ENCODE peak calls at places on chromosomes 1 and 21, in eight cellular contexts. B is fibroblast of pulmonary artery, K is stomach, U is adipocyte, E is aorta, W is lower lobe of right lung, O is adrenal gland, Q is ovary. D is an unnamed sample.

GRCh38 chr1:230884646-230885045 is 16.3 kb upstream of the C1orf198 start:
- DNase-seq in B (no peak), K (no peak), U (no peak), E (no peak), W (no peak), O (no peak), Q (no peak), D (no peak)

GRCh38 chr1:54200519-54200997 is 591 bp downstream of the MRPL37 start:
- DNase-seq in B (no peak), K (no peak), U (peak), E (no peak), W (no peak), O (no peak), Q (no peak), D (peak)

GRCh38 chr1:89781494-89782126 is 39.2 kb upstream of the LRRC8D start:
- DNase-seq in B (peak), K (no peak), U (no peak), E (no peak), W (no peak), O (no peak), Q (no peak), D (no peak)

GRCh38 chr1:247286134-247286670 is 30.3 kb downstream of the VN1R5 start:
- DNase-seq in B (no peak), K (no peak), U (no peak), E (no peak), W (no peak), O (no peak), Q (no peak), D (no peak)

GRCh38 chr1:154906621-154907081 is 29.9 kb downstream of the PMVK start:
- DNase-seq in B (peak), K (peak), U (no peak), E (no peak), W (no peak), O (peak), Q (no peak), D (no peak)

GRCh38 chr21:34020005-34020847 is 53.2 kb upstream of the MRPS6 start:
- DNase-seq in B (no peak), K (no peak), U (no peak), E (no peak), W (no peak), O (peak), Q (no peak), D (peak)

GRCh38 chr1:58720680-58721079 is 20.8 kb upstream of the MYSM1 start:
- DNase-seq in B (no peak), K (no peak), U (no peak), E (no peak), W (no peak), O (no peak), Q (no peak), D (no peak)

GRCh38 chr1:55015123-55015522 is 16.4 kb downstream of the BSND start:
- DNase-seq in B (no peak), K (no peak), U (peak), E (peak), W (no peak), O (no peak), Q (no peak), D (no peak)

GRCh38 chr1:167460836-167461235 is 57.5 kb downstream of the CD247 start:
- DNase-seq in B (no peak), K (no peak), U (no peak), E (no peak), W (no peak), O (no peak), Q (no peak), D (no peak)

GRCh38 chr1:14780271-14780670 is 181.8 kb downstream of the KAZN start:
- DNase-seq in B (no peak), K (no peak), U (no peak), E (no peak), W (no peak), O (no peak), Q (peak), D (no peak)

GRCh38 chr1:32195972-32196823 is 4.2 kb upstream of the CCDC28B start:
- DNase-seq in B (peak), K (no peak), U (no peak), E (no peak), W (no peak), O (peak), Q (no peak), D (peak)

GRCh38 chr1:180937624-180938225 is 25.0 kb downstream of the KIAA1614 start:
- DNase-seq in B (no peak), K (no peak), U (no peak), E (no peak), W (no peak), O (no peak), Q (no peak), D (no peak)

GRCh38 chr1:94792876-94793605 is 27.1 kb upstream of the SLC44A3 start:
- DNase-seq in B (peak), K (no peak), U (peak), E (no peak), W (no peak), O (no peak), Q (no peak), D (peak)

GRCh38 chr1:218254296-218254918 is 30.7 kb upstream of the RRP15 start:
- DNase-seq in B (no peak), K (no peak), U (peak), E (no peak), W (no peak), O (no peak), Q (no peak), D (no peak)

GRCh38 chr1:183075861-183076260 is 52.6 kb downstream of the LAMC1 start:
- DNase-seq in B (peak), K (no peak), U (peak), E (no peak), W (no peak), O (no peak), Q (no peak), D (peak)

GRCh38 chr1:205744403-205744802 is 5.6 kb downstream of the NUCKS1 start:
- DNase-seq in B (no peak), K (no peak), U (no peak), E (no peak), W (no peak), O (no peak), Q (no peak), D (no peak)

GRCh38 chr1:168601051-168601450 is 24.6 kb downstream of the XCL1 start:
- DNase-seq in B (no peak), K (no peak), U (no peak), E (no peak), W (no peak), O (no peak), Q (no peak), D (peak)

GRCh38 chr1:106233511-106233910 is 823.0 kb upstream of the PRMT6 start:
- DNase-seq in B (peak), K (no peak), U (no peak), E (no peak), W (no peak), O (no peak), Q (no peak), D (no peak)

GRCh38 chr1:52603680-52604501 is 1.7 kb downstream of the GPX7 start:
- DNase-seq in B (no peak), K (no peak), U (no peak), E (no peak), W (no peak), O (no peak), Q (no peak), D (no peak)

GRCh38 chr1:51482881-51483280 is 36.2 kb downstream of the EPS15 start:
- DNase-seq in B (no peak), K (no peak), U (peak), E (no peak), W (no peak), O (no peak), Q (no peak), D (peak)

GRCh38 chr1:40532062-40532389 is 589 bp downstream of the ZNF684 start:
- DNase-seq in B (no peak), K (no peak), U (no peak), E (no peak), W (no peak), O (no peak), Q (no peak), D (no peak)

GRCh38 chr1:58857673-58858343 is 74.0 kb upstream of the JUN start:
- DNase-seq in B (no peak), K (no peak), U (no peak), E (no peak), W (no peak), O (no peak), Q (no peak), D (no peak)

GRCh38 chr1:216765346-216766300 is 42.4 kb upstream of the ESRRG start:
- DNase-seq in B (no peak), K (no peak), U (peak), E (no peak), W (no peak), O (no peak), Q (no peak), D (no peak)

GRCh38 chr1:89831462-89832113 is 10.8 kb downstream of the LRRC8D start:
- DNase-seq in B (no peak), K (no peak), U (no peak), E (no peak), W (no peak), O (no peak), Q (no peak), D (no peak)

GRCh38 chr1:31372051-31372450 is 825 bp downstream of the FABP3 start:
- DNase-seq in B (no peak), K (peak), U (no peak), E (no peak), W (no peak), O (no peak), Q (no peak), D (no peak)

GRCh38 chr1:155012052-155012546 is 9.5 kb downstream of the ZBTB7B start:
- DNase-seq in B (peak), K (peak), U (peak), E (peak), W (peak), O (peak), Q (peak), D (peak)

GRCh38 chr1:218669431-218669830 is 324.3 kb downstream of the TGFB2 start:
- DNase-seq in B (no peak), K (no peak), U (no peak), E (no peak), W (no peak), O (no peak), Q (no peak), D (peak)

GRCh38 chr1:163366555-163366954 is 44.8 kb downstream of the NUF2 start:
- DNase-seq in B (no peak), K (no peak), U (no peak), E (no peak), W (no peak), O (no peak), Q (no peak), D (no peak)

GRCh38 chr1:34864759-34865158 is 5.2 kb upstream of the SMIM12 start:
- DNase-seq in B (no peak), K (no peak), U (no peak), E (no peak), W (no peak), O (no peak), Q (no peak), D (no peak)

GRCh38 chr21:38365521-38365920 is 108.7 kb downstream of the KCNJ15 start:
- DNase-seq in B (no peak), K (no peak), U (no peak), E (no peak), W (no peak), O (no peak), Q (no peak), D (no peak)

GRCh38 chr1:11518791-11519628 is 40.1 kb downstream of the DISP3 start:
- DNase-seq in B (no peak), K (no peak), U (no peak), E (peak), W (no peak), O (no peak), Q (no peak), D (no peak)

GRCh38 chr21:28069446-28069845 is 923.2 kb downstream of the LTN1 start:
- DNase-seq in B (peak), K (no peak), U (no peak), E (no peak), W (no peak), O (no peak), Q (no peak), D (peak)

GRCh38 chr1:25565188-25565591 is 21.8 kb downstream of the LDLRAP1 start:
- DNase-seq in B (no peak), K (no peak), U (no peak), E (no peak), W (no peak), O (no peak), Q (no peak), D (no peak)

GRCh38 chr1:221850788-221851187 is 108.9 kb upstream of the DUSP10 start:
- DNase-seq in B (no peak), K (no peak), U (no peak), E (no peak), W (no peak), O (no peak), Q (no peak), D (no peak)

GRCh38 chr1:25462732-25463131 is 32.0 kb downstream of the MACO1 start:
- DNase-seq in B (peak), K (no peak), U (no peak), E (no peak), W (no peak), O (no peak), Q (no peak), D (peak)

GRCh38 chr1:40383488-40384412 is 10.2 kb downstream of the SMAP2 start:
- DNase-seq in B (peak), K (peak), U (no peak), E (no peak), W (no peak), O (no peak), Q (no peak), D (peak)

GRCh38 chr1:167862432-167863076 is 51.4 kb downstream of the ADCY10 start:
- DNase-seq in B (peak), K (no peak), U (no peak), E (no peak), W (no peak), O (no peak), Q (no peak), D (peak)

GRCh38 chr1:6029351-6029750 is 16.3 kb upstream of the KCNAB2 start:
- DNase-seq in B (no peak), K (no peak), U (no peak), E (no peak), W (no peak), O (no peak), Q (no peak), D (no peak)

GRCh38 chr1:6028042-6028895 is 17.4 kb upstream of the KCNAB2 start:
- DNase-seq in B (no peak), K (peak), U (no peak), E (no peak), W (peak), O (peak), Q (no peak), D (no peak)

GRCh38 chr1:6026095-6026809 is 19.4 kb upstream of the KCNAB2 start:
- DNase-seq in B (no peak), K (peak), U (peak), E (peak), W (peak), O (peak), Q (no peak), D (no peak)

GRCh38 chr1:6025269-6026094 is 20.2 kb upstream of the KCNAB2 start:
- DNase-seq in B (no peak), K (no peak), U (peak), E (no peak), W (no peak), O (no peak), Q (no peak), D (no peak)

GRCh38 chr1:6027591-6027990 is 18.1 kb upstream of the KCNAB2 start:
- DNase-seq in B (no peak), K (no peak), U (no peak), E (no peak), W (no peak), O (no peak), Q (no peak), D (no peak)
- H3K4me3 ChIP-seq in B (no peak), K (peak), U (no peak), E (no peak), W (peak), O (no peak), Q (no peak), D (no peak)

DNA sequence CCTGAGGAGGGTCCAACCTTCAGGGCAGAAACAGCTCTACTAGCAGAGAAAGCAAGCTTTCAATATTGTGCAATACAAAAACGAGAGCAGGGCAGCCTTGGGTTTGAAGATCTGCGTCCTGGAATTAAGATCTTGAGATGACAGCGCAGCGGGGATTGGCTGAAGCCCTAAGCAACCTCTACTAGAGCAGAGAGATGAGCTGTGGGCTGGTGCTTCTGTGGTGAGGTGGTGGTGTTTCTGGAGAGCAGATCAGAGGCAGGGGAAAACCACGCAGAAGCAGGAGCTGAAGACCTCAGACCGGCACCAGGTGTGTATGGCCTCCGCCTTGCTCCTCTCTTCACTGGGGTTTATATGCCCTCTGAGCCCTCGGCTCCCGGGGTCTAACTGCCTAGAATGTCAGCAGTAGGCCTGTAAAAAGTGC is 12.5 kb downstream of the TRAF3IP3 start:
- DNase-seq in B (no peak), K (peak), U (no peak), E (no peak), W (no peak), O (no peak), Q (no peak), D (no peak)
- H3K4me3 ChIP-seq in B (no peak), K (peak), U (no peak), E (no peak), W (peak), O (no peak), Q (no peak), D (no peak)

GRCh38 chr1:201714542-201715276 is 114.2 kb upstream of the IPO9 start:
- DNase-seq in B (peak), K (peak), U (peak), E (peak), W (peak), O (peak), Q (peak), D (peak)
- H3K4me3 ChIP-seq in B (no peak), K (no peak), U (peak), E (no peak), W (peak), O (no peak), Q (no peak), D (no peak)

DNA sequence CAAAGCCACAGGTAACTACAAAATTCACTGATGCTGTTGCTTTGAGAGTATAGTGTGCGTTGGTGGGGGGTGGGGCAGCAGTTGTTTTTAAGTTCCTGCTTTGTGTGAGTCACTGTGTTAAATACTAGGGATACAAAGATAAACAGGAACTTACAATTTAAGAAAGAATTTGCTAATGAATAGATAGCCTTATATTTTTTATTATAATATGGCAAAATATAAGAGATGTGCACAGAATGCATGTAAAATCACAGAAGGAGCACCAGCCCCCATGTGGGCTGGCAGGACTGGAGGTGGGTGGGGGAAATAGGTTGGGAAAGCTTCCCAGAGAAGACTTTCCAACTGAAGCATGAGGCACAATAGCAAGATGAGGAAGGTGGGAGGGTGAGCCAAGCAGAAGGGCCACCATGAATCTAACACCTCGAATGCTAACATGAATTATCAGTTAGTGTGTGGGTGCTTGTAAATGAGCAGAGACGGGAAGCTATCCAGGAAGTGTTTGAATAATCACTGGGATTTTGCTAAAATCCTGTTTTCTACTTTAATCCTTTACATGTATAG is 57.1 kb upstream of the RAVER2 start:
- DNase-seq in B (peak), K (peak), U (no peak), E (no peak), W (peak), O (no peak), Q (peak), D (no peak)
- H3K4me3 ChIP-seq in B (no peak), K (no peak), U (no peak), E (no peak), W (no peak), O (no peak), Q (no peak), D (no peak)

DNA sequence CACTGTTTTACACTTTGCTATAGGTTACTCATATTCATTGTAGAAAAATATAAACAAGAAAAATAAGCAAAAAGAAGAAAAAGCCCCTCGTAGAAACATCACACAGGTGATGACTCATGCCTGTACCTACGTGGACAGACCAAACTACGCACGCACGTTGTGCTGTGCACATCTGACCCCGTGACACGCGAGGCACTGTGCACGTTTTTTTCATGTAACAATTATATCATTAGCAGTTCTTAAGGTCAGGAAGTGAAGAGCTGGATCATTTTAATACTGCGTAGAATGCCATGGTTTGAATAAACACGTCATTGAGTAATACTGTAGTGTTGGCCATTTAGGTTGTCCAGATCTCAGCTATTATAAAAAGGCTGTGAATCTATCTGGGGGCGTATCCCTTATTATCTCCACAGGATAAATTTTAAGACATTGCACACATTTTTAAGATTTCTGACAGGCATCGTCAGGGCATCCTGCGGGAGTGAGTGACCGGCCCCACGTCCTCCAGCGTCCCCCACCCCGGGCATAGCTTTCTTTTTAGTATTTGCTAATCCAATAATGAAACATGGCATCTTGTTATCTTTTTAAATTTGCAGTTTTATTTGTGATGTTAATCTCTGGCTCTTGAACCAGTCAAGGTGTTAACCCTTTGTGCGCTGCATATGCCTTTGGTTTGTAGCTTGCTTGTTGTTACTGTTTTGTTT is 23.4 kb upstream of the ADARB1 start:
- DNase-seq in B (peak), K (no peak), U (no peak), E (peak), W (no peak), O (no peak), Q (no peak), D (peak)
- H3K4me3 ChIP-seq in B (no peak), K (no peak), U (no peak), E (no peak), W (no peak), O (no peak), Q (no peak), D (no peak)

GRCh38 chr1:184929711-184930202 is 44.6 kb downstream of the NIBAN1 start:
- DNase-seq in B (peak), K (peak), U (peak), E (no peak), W (no peak), O (no peak), Q (no peak), D (no peak)
- H3K4me3 ChIP-seq in B (no peak), K (no peak), U (no peak), E (no peak), W (no peak), O (no peak), Q (no peak), D (no peak)

D was measured in fibroblast of the aortic adventitia.